ENCODE peak calls at places on chromosomes 7 and 10, in eight cellular contexts. T is AG10803, M is choroid plexus epithelial cell, O is mammary epithelial cell, D is OCI-LY7, G is cardiac muscle cell, B is fibroblast of pulmonary artery, A is heart right ventricle. X is an unnamed sample.

GRCh38 chr10:98446121-98446655 is 547 bp downstream of the HPS1 start:
- DNase-seq in D (no peak), O (peak), M (peak), T (peak), A (no peak), B (peak), G (peak), X (peak)

GRCh38 chr10:80320377-80320776 is 30.9 kb upstream of the MAT1A start:
- DNase-seq in D (no peak), T (no peak), A (no peak), M (no peak), B (no peak), O (no peak), G (no peak), X (peak)

GRCh38 chr10:119031496-119032059 is 2.1 kb downstream of the NANOS1 start:
- DNase-seq in O (no peak), G (no peak), A (no peak), B (no peak), M (no peak), D (no peak), T (no peak), X (peak)

GRCh38 chr10:14671383-14671782 is 103.3 kb downstream of the FAM107B start:
- DNase-seq in G (no peak), T (no peak), A (no peak), D (no peak), B (no peak), M (no peak), O (no peak), X (no peak)

GRCh38 chr7:90540406-90540805 is 55.7 kb upstream of the CDK14 start:
- DNase-seq in A (no peak), G (no peak), D (no peak), O (peak), B (no peak), M (no peak), T (no peak), X (no peak)

GRCh38 chr10:33240931-33241330 is 93.5 kb downstream of the NRP1 start:
- DNase-seq in B (no peak), T (peak), A (no peak), M (peak), G (peak), D (no peak), O (no peak), X (no peak)

GRCh38 chr10:110671788-110672579 is 27.8 kb downstream of the RBM20 start:
- DNase-seq in B (peak), M (peak), D (peak), O (peak), T (peak), A (peak), G (peak), X (peak)

GRCh38 chr10:97508342-97508741 is 9.6 kb downstream of the UBTD1 start:
- DNase-seq in D (no peak), A (no peak), M (peak), G (peak), B (peak), O (peak), T (peak), X (peak)

GRCh38 chr10:22976535-22976934 is 48.7 kb downstream of the ARMC3 start:
- DNase-seq in A (no peak), G (no peak), B (no peak), T (peak), D (no peak), O (no peak), M (no peak), X (no peak)

GRCh38 chr10:80924063-80924952 is 386.6 kb downstream of the SH2D4B start:
- DNase-seq in O (peak), A (peak), B (peak), D (peak), M (peak), G (peak), T (peak), X (peak)

GRCh38 chr10:72953687-72954086 is 919 bp downstream of the PLA2G12B start:
- DNase-seq in D (no peak), B (no peak), T (no peak), O (peak), A (peak), G (peak), M (no peak), X (no peak)

GRCh38 chr10:96509017-96509641 is 4.6 kb downstream of the TLL2 start:
- DNase-seq in A (no peak), B (peak), D (no peak), O (peak), G (peak), M (peak), T (peak), X (peak)

GRCh38 chr10:102384053-102384452 is 11.5 kb upstream of the NFKB2 start:
- DNase-seq in M (peak), D (no peak), O (no peak), T (no peak), A (no peak), B (peak), G (peak), X (no peak)

GRCh38 chr7:298375-298702 is 8.4 kb downstream of the FOXL3 start:
- DNase-seq in D (no peak), T (no peak), M (no peak), B (no peak), O (no peak), A (no peak), G (no peak), X (no peak)

GRCh38 chr10:46227571-46228075 is 59.2 kb upstream of the ANTXRL start:
- DNase-seq in B (no peak), G (no peak), M (peak), O (no peak), D (no peak), T (no peak), A (no peak), X (no peak)

GRCh38 chr7:139617074-139617473 is 93.6 kb downstream of the CLEC2L start:
- DNase-seq in O (no peak), A (no peak), G (no peak), B (no peak), D (no peak), M (no peak), T (no peak), X (no peak)

GRCh38 chr10:8389630-8390029 is 335.1 kb downstream of the GATA3 start:
- DNase-seq in B (no peak), O (peak), D (no peak), M (no peak), T (no peak), A (no peak), G (no peak), X (peak)

GRCh38 chr7:21261627-21262564 is 166.0 kb upstream of the SP4 start:
- DNase-seq in B (peak), T (peak), M (peak), A (peak), O (peak), D (peak), G (peak), X (peak)

GRCh38 chr7:151137076-151137611 is 30.4 kb downstream of the GBX1 start:
- DNase-seq in O (no peak), T (no peak), M (no peak), G (no peak), A (no peak), D (no peak), B (no peak), X (no peak)

GRCh38 chr10:108787932-108788331 is 1135.4 kb downstream of the XPNPEP1 start:
- DNase-seq in T (peak), G (no peak), B (peak), A (no peak), M (peak), O (no peak), D (no peak), X (peak)

GRCh38 chr7:50397971-50398324 is 52.2 kb downstream of the FIGNL1 start:
- DNase-seq in D (no peak), T (no peak), B (no peak), A (no peak), M (no peak), O (no peak), G (no peak), X (no peak)

GRCh38 chr7:20435305-20435704 is 104.6 kb downstream of the ITGB8 start:
- DNase-seq in G (peak), D (no peak), T (peak), B (peak), O (no peak), A (peak), M (no peak), X (no peak)

GRCh38 chr10:124233546-124234138 is 140.2 kb upstream of the CHST15 start:
- DNase-seq in A (no peak), D (no peak), O (no peak), M (no peak), T (no peak), G (no peak), B (no peak), X (no peak)

GRCh38 chr7:116986611-116987565 is 33.6 kb downstream of the ST7 start:
- DNase-seq in D (no peak), B (peak), G (no peak), O (no peak), M (peak), T (no peak), A (no peak), X (no peak)

GRCh38 chr7:108308276-108308675 is 148.0 kb downstream of the NRCAM start:
- DNase-seq in G (peak), M (peak), T (no peak), B (no peak), A (no peak), D (no peak), O (peak), X (no peak)

GRCh38 chr10:26946103-26946907 is 85.5 kb upstream of the ABI1 start:
- DNase-seq in O (peak), G (peak), B (no peak), A (no peak), T (no peak), M (no peak), D (no peak), X (peak)

GRCh38 chr7:15016726-15017125 is 114.2 kb upstream of the DGKB start:
- DNase-seq in O (peak), G (no peak), D (no peak), T (no peak), A (no peak), M (no peak), B (no peak), X (peak)

GRCh38 chr7:7595451-7595850 is 28.8 kb downstream of the MIOS start:
- DNase-seq in D (peak), O (peak), T (peak), B (peak), G (peak), M (peak), A (no peak), X (peak)

GRCh38 chr7:117675519-117676137 is 195.8 kb downstream of the CFTR start:
- DNase-seq in B (no peak), A (no peak), T (no peak), D (no peak), G (no peak), O (no peak), M (no peak), X (no peak)

GRCh38 chr7:133773601-133774000 is 353.5 kb upstream of the LRGUK start:
- DNase-seq in G (no peak), A (no peak), O (no peak), T (no peak), D (no peak), B (no peak), M (no peak), X (no peak)

GRCh38 chr7:106542550-106543220 is 118.3 kb downstream of the CCDC71L start:
- DNase-seq in T (peak), G (peak), B (peak), D (peak), O (peak), A (peak), M (peak), X (peak)

GRCh38 chr10:103548581-103549348 is 55.3 kb downstream of the NEURL1 start:
- DNase-seq in D (no peak), M (no peak), O (no peak), A (no peak), B (no peak), G (no peak), T (no peak), X (no peak)

GRCh38 chr10:17910144-17910789 is 41.5 kb upstream of the SLC39A12 start:
- DNase-seq in B (peak), M (peak), D (peak), T (peak), O (peak), G (peak), A (peak), X (peak)

DNA sequence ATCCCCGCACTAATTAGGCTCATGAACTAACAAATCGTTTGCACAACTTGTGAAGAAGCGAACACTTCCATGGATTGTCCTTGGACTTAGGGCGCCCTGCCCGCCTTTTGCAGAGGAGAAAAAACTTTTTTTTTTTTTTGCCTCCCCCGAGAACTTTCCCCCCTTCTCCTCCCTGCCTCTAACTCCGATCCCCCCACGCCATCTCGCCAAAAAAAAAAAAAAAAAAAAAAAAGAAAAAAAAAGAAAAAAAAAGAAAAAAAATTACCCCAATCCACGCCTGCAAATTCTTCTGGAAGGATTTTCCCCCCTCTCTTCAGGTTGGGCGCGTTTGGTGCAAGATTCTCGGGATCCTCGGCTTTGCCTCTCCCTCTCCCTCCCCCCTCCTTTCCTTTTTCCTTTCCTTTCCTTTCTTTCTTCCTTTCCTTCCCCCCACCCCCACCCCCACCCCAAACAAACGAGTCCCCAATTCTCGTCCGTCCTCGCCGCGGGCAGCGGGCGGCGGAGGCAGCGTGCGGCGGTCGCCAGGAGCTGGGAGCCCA is at the start of gene EMX2:
- DNase-seq in T (no peak), D (no peak), O (no peak), M (no peak), G (no peak), B (no peak), A (no peak), X (no peak)
- H3K4me3 ChIP-seq in T (peak), D (no peak), O (peak), M (peak), G (peak), B (peak), A (peak), X (no peak)

GRCh38 chr10:60203993-60204618 is 185.6 kb downstream of the ANK3 start:
- DNase-seq in O (peak), A (no peak), D (peak), G (peak), B (peak), T (peak), M (peak), X (peak)
- TF ChIP-seq CTCF in O (peak), A (peak), D (peak), G (peak), B (peak), T (peak), M (peak), X (peak)

GRCh38 chr7:99141756-99142726 is 1.9 kb downstream of the SMURF1 start:
- DNase-seq in A (peak), B (peak), O (peak), D (peak), M (peak), G (peak), T (peak), X (peak)

GRCh38 chr7:99143522-99143852 is 421 bp downstream of the SMURF1 start:
- DNase-seq in G (no peak), D (no peak), M (no peak), O (no peak), A (no peak), B (no peak), T (no peak), X (no peak)

GRCh38 chr7:99142727-99143521 is 984 bp downstream of the SMURF1 start:
- DNase-seq in O (peak), T (peak), G (peak), A (peak), M (peak), D (peak), B (peak), X (peak)

GRCh38 chr7:99140813-99141212 is 3.1 kb downstream of the SMURF1 start:
- DNase-seq in D (no peak), B (no peak), G (no peak), M (no peak), A (no peak), O (no peak), T (no peak), X (peak)

GRCh38 chr7:99141334-99141733 is 2.6 kb downstream of the SMURF1 start:
- DNase-seq in D (no peak), B (peak), T (no peak), A (no peak), O (no peak), M (no peak), G (no peak), X (no peak)
- H3K4me3 ChIP-seq in D (no peak), B (peak), T (peak), A (peak), O (peak), M (peak), G (no peak), X (peak)

GRCh38 chr7:144786522-144786921 is 49.3 kb downstream of the TPK1 start:
- DNase-seq in A (no peak), G (no peak), B (no peak), O (no peak), D (peak), T (no peak), M (peak), X (no peak)
- TF ChIP-seq CTCF in A (peak), G (peak), B (peak), O (no peak), D (peak), T (no peak), M (no peak), X (peak)

GRCh38 chr10:126016156-126016805 is 119.9 kb downstream of the FANK1 start:
- DNase-seq in B (no peak), O (peak), D (no peak), G (no peak), M (no peak), A (no peak), T (no peak), X (peak)
- H3K4me3 ChIP-seq in B (no peak), O (no peak), D (no peak), G (no peak), M (no peak), A (no peak), T (no peak), X (no peak)

DNA sequence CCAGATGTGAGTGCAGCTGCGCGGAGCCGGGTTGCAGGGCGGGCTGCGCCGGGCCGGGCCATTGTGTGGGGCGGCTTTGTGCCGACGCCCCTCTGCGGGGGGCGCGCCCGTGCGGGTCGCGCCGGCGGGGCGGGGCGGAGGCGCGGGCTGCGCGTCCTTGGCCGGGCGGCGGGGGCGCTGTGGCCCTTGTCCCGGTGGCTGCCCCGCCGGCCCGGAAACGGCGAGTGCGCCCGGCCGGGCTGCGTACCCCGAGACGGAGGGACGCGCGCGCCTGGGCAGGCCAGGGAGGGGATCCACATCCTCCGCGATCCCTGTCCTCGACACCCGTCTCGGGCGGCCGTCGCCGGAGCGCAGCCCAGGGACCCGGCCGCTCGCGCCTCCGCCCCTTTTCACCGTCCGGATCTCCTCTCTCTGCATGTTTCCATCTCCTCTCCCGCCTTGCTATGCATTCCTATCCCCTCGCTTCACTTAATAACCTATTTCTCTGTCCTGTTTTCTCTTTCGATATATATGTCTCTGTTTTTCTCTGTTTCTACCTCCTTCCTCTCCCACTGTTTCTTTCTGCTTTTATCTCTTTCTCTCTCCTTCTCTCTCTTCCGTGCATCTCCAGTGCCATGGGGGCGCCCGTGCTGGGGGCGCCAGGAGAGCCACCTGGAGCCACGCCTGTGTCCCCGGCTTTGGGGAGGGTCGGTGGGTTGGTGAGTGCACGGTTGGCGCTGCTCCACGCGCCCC is 765 bp downstream of the PFKFB3 start:
- DNase-seq in D (peak), T (peak), A (peak), M (peak), G (peak), O (peak), B (peak), X (no peak)
- TF ChIP-seq CTCF in D (peak), T (no peak), A (peak), M (no peak), G (no peak), O (peak), B (no peak), X (no peak)

GRCh38 chr10:88965016-88965415 is 12.4 kb upstream of the ACTA2 start:
- DNase-seq in O (no peak), B (no peak), T (peak), D (no peak), A (no peak), G (peak), M (peak), X (no peak)
- H3K4me3 ChIP-seq in O (no peak), B (no peak), T (no peak), D (no peak), A (no peak), G (no peak), M (no peak), X (no peak)

GRCh38 chr10:77606751-77607150 is 30.9 kb downstream of the KCNMA1 start:
- DNase-seq in B (no peak), D (no peak), A (no peak), T (no peak), M (no peak), G (no peak), O (peak), X (peak)
- TF ChIP-seq CTCF in B (no peak), D (no peak), A (no peak), T (no peak), M (no peak), G (no peak), O (peak), X (peak)